ENCODE peak calls at places on chromosomes 5 and 9, in four cellular contexts. E is left ventricle myocardium inferior, I is KBM-7, W is SK-MEL-5. K is an unnamed sample.

GRCh38 chr5:175921066-175921730 is 46.9 kb downstream of the THOC3 start:
- DNase-seq in E (no peak), I (no peak), W (no peak), K (no peak)

GRCh38 chr5:43533646-43534045 is 18.7 kb upstream of the C5orf34 start:
- DNase-seq in E (no peak), I (no peak), W (no peak), K (no peak)

GRCh38 chr5:78050888-78051287 is 243.6 kb downstream of the AP3B1 start:
- DNase-seq in E (no peak), I (no peak), W (no peak), K (no peak)

GRCh38 chr5:68272289-68272688 is 56.7 kb downstream of the PIK3R1 start:
- DNase-seq in E (no peak), I (peak; percentile 40), W (peak; percentile 38), K (no peak)

GRCh38 chr5:36200513-36200912 is 41.2 kb downstream of the NADK2 start:
- DNase-seq in E (no peak), I (no peak), W (no peak), K (no peak)

GRCh38 chr9:14043491-14043890 is 270.4 kb downstream of the NFIB start:
- DNase-seq in E (no peak), I (no peak), W (peak; percentile 15), K (no peak)

GRCh38 chr9:35675732-35676392 is 2.1 kb downstream of the CA9 start:
- DNase-seq in E (no peak), I (no peak), W (no peak), K (no peak)

GRCh38 chr5:150506571-150507282 is 1.2 kb upstream of the NDST1 start:
- DNase-seq in E (no peak), I (no peak), W (no peak), K (no peak)

GRCh38 chr9:97985058-97985861 is 2.1 kb downstream of the ANP32B start:
- DNase-seq in E (no peak), I (peak; percentile 49), W (peak; percentile 9), K (no peak)

GRCh38 chr5:68710514-68710913 is 383.3 kb upstream of the SLC30A5 start:
- DNase-seq in E (no peak), I (no peak), W (no peak), K (no peak)